ENCODE peak calls at places on chromosome 12, in four cellular contexts. D is cardiac muscle cell, L is type B pancreatic cell, U is Calu3. B is an unnamed sample.

GRCh38 chr12:13422291-13422690 is 225.8 kb downstream of the EMP1 start:
- DNase-seq in D (no peak), L (no peak), U (no peak), B (no peak)

GRCh38 chr12:12079291-12079690 is 8.6 kb downstream of the BCL2L14 start:
- DNase-seq in D (no peak), L (no peak), U (no peak), B (no peak)

GRCh38 chr12:123250471-123251383 is 17.5 kb downstream of the MTRFR start:
- DNase-seq in D (no peak), L (no peak), U (peak; percentile 92), B (no peak)

GRCh38 chr12:108387771-108388170 is 48.7 kb upstream of the CMKLR1 start:
- DNase-seq in D (no peak), L (no peak), U (no peak), B (no peak)

GRCh38 chr12:20194171-20194570 is 174.2 kb upstream of the PDE3A start:
- DNase-seq in D (peak; percentile 51), L (no peak), U (peak; percentile 24), B (no peak)

GRCh38 chr12:29782821-29783772 is 645 bp downstream of the TMTC1 start:
- DNase-seq in D (peak; percentile 69), L (peak; percentile 74), U (peak; percentile 4), B (peak; percentile 85)

GRCh38 chr12:87428701-87429277 is 600.4 kb downstream of the C12orf50 start:
- DNase-seq in D (no peak), L (no peak), U (no peak), B (no peak)

GRCh38 chr12:55736780-55737580 is 5.9 kb upstream of the GDF11 start:
- DNase-seq in D (peak; percentile 80), L (no peak), U (peak; percentile 89), B (no peak)

GRCh38 chr12:25715147-25715546 is 162.1 kb upstream of the LMNTD1 start:
- DNase-seq in D (no peak), L (no peak), U (no peak), B (no peak)

GRCh38 chr12:49832836-49833421 is 4.7 kb upstream of the NCKAP5L start:
- DNase-seq in D (no peak), L (no peak), U (no peak), B (no peak)

GRCh38 chr12:118271770-118272417 is 100.8 kb downstream of the TAOK3 start:
- DNase-seq in D (no peak), L (no peak), U (peak; percentile 65), B (no peak)

GRCh38 chr12:95629392-95629791 is 78.1 kb upstream of the USP44 start:
- DNase-seq in D (no peak), L (no peak), U (no peak), B (no peak)

GRCh38 chr12:10366875-10367274 is 23.0 kb downstream of the KLRK1 start:
- DNase-seq in D (no peak), L (no peak), U (no peak), B (no peak)
- TF ChIP-seq CTCF in D (peak; percentile 41), L (no peak), U (no peak), B (peak; percentile 69)

GRCh38 chr12:77947326-77947725 is 116.6 kb downstream of the NAV3 start:
- DNase-seq in D (no peak), L (no peak), U (no peak), B (no peak)
- TF ChIP-seq CTCF in D (no peak), L (no peak), U (no peak), B (no peak)

DNA sequence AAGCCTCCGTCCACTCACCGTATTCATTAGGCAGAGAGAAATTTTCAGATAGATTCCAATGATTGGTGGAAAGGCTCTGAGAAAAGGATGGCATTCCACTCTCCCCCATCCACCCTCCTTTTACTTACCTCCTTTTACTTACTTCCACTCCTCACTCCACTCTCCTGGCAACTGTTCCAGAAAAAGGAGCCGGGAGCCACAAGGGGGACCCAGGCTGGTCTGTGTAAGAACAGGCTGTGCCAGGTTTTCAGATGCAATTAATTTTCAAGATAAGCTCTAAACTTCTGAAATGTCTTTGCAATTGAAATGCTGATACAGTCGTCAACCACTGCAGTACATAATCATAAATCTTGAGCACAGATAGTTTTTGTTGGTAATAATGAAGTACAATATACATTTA is 248.8 kb downstream of the ANO6 start:
- DNase-seq in D (peak; percentile 12), L (no peak), U (peak; percentile 15), B (no peak)
- TF ChIP-seq CTCF in D (peak; percentile 28), L (peak; percentile 33), U (no peak), B (no peak)

DNA sequence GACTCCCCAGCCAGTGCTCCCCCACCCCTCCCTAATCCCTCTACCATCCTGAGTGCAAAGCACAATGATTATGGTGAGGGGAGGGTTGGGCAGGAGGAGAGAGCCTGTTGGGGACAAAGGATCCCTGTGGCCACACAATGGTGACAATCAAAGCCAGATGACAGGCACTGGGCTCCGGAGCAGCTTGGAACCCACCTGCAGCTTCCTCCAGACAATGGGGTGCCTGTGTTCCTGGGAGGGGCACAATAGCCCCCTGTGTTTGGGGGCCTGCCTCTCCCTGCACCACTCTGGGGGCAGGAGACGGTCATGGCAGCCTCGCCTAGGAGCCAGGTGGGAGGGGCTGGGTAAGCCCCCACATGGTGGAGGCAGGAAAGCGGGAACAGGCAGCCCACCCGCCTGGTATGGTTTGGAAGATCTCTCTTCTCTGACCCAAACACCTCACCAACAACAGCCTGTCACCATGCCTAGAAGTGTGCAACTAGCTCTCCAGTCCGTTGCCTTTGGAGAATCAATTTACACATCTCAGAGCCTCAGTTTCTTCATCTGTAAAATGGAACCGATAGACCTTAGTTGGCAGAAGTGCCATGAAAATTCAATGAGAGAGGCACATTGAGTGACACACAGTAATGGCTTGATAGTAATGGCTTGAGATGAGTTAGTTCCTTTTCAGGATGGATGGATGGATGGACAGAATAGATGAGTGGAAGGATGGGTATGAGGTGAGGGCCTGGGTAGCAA is 53.0 kb downstream of the MVK start:
- DNase-seq in D (no peak), L (no peak), U (no peak), B (no peak)
- TF ChIP-seq CTCF in D (no peak), L (no peak), U (no peak), B (no peak)

DNA sequence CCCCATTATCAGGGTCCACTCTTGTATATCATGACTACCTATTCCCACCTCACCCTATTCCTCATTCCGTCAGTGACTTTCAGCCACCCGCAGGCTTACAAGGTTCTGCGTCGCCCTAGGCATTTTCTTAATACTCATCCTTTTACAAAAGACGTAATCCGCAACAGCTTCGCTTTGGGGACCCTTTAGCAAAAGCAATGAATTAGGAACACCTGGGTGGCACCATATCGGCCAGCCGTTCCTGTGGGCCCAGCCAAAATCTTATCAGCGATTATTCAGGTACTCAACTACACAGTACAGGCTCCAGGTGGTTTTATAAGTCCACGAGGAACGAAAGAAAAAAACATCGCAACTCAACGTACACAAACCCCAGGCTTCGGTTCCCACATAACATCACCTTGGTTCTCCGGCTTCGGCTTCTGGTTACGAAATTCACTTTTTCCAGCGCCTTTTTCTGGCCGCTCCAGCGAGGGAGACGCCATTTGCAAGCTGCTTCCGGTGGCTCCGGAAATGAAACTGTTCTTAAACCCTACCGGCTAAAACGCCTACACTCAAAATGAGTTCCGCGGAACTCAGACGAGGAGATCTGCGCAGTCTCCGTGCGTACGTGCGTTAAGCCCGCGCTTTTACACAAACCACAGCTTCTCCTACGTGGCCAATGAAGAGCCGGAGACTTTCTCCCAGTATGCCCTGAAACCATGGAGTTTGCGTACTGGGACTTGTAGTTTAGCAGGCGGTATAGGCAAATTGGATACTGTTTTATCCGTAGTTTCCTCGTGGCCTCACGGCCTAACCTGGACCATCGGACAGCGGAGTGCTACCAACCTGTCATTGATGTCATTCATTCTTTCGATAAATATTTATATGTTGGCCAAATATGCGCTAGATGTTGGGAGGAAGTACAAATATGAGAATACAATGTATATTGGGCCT is at the start of gene KRR1:
- DNase-seq in D (peak; percentile 96), L (peak; percentile 87), U (peak; percentile 90), B (peak; percentile 95)
- TF ChIP-seq CTCF in D (no peak), L (peak; percentile 33), U (no peak), B (no peak)

GRCh38 chr12:26863515-26863914 is 30.5 kb upstream of the ITPR2 start:
- DNase-seq in D (no peak), L (no peak), U (peak; percentile 4), B (no peak)
- TF ChIP-seq CTCF in D (peak; percentile 31), L (peak; percentile 43), U (peak; percentile 19), B (peak; percentile 34)

B was measured in osteocyte.